ENCODE peak calls at places on chromosome 18, in eight cellular contexts. P is CD8-positive, alpha-beta memory T cell; F is naive thymus-derived CD4-positive, alpha-beta T cell; Z is PC-9; I is aorta; S is CD4-positive, alpha-beta T cell; X is esophagus squamous epithelium; A is adipocyte. D is an unnamed sample. For H3K27me3 and H3K9me3, the result is how much of the 10 kb centered on the place peaks cover.

GRCh38 chr18:65955747-65956146 is 204.9 kb downstream of the CDH7 start:
- DNase-seq in P (no peak), F (no peak), Z (no peak), I (no peak), S (no peak), X (no peak), A (no peak), D (no peak)

GRCh38 chr18:44951748-44952147 is 271.1 kb downstream of the SETBP1 start:
- DNase-seq in P (no peak), F (no peak), Z (no peak), I (no peak), S (no peak), X (no peak), A (no peak), D (no peak)

GRCh38 chr18:51461956-51462355 is 264.5 kb upstream of the MEX3C start:
- DNase-seq in P (no peak), F (no peak), Z (no peak), I (no peak), S (no peak), X (no peak), A (no peak), D (no peak)

GRCh38 chr18:12694032-12694431 is 8.5 kb downstream of the CEP76 start:
- DNase-seq in P (no peak), F (no peak), Z (peak), I (no peak), S (no peak), X (no peak), A (peak), D (no peak)

GRCh38 chr18:61988100-61988499 is 95.3 kb upstream of the RNF152 start:
- DNase-seq in P (no peak), F (no peak), Z (no peak), I (no peak), S (no peak), X (no peak), A (no peak), D (no peak)

GRCh38 chr18:48945953-48946217 is 4.9 kb downstream of the SMAD7 start:
- DNase-seq in P (no peak), F (no peak), Z (no peak), I (no peak), S (no peak), X (no peak), A (no peak), D (no peak)

GRCh38 chr18:12976305-12976704 is 14.9 kb upstream of the CEP192 start:
- DNase-seq in P (no peak), F (no peak), Z (no peak), I (no peak), S (no peak), X (no peak), A (no peak), D (no peak)

GRCh38 chr18:5058768-5059539 is 138.1 kb downstream of the AKAIN1 start:
- DNase-seq in P (peak), F (no peak), Z (no peak), I (no peak), S (peak), X (no peak), A (no peak), D (peak)

GRCh38 chr18:63199743-63200241 is 119.8 kb downstream of the BCL2 start:
- DNase-seq in P (peak), F (no peak), Z (no peak), I (no peak), S (peak), X (no peak), A (no peak), D (peak)

GRCh38 chr18:76979906-76980305 is 152.7 kb downstream of the MBP start:
- DNase-seq in P (no peak), F (no peak), Z (no peak), I (no peak), S (no peak), X (no peak), A (no peak), D (no peak)

GRCh38 chr18:45557779-45558178 is 57.5 kb upstream of the SLC14A2 start:
- DNase-seq in P (no peak), F (no peak), Z (no peak), I (no peak), S (no peak), X (no peak), A (no peak), D (no peak)

GRCh38 chr18:70029163-70029562 is 81.5 kb upstream of the CD226 start:
- DNase-seq in P (no peak), F (no peak), Z (no peak), I (no peak), S (no peak), X (no peak), A (no peak), D (no peak)

GRCh38 chr18:50279752-50280151 is 1.6 kb downstream of the MBD1 start:
- DNase-seq in P (no peak), F (no peak), Z (no peak), I (no peak), S (no peak), X (no peak), A (no peak), D (no peak)

GRCh38 chr18:30487962-30488361 is 554.6 kb downstream of the DSC3 start:
- DNase-seq in P (no peak), F (no peak), Z (no peak), I (no peak), S (no peak), X (no peak), A (no peak), D (no peak)

GRCh38 chr18:58211510-58211909 is 167.5 kb downstream of the NEDD4L start:
- DNase-seq in P (no peak), F (no peak), Z (no peak), I (no peak), S (no peak), X (no peak), A (no peak), D (no peak)

GRCh38 chr18:62183578-62184195 is 3.2 kb downstream of the PIGN start:
- DNase-seq in P (peak), F (no peak), Z (peak), I (no peak), S (peak), X (no peak), A (peak), D (peak)

GRCh38 chr18:67733094-67733493 is 216.6 kb upstream of the DSEL start:
- DNase-seq in P (no peak), F (no peak), Z (no peak), I (no peak), S (no peak), X (no peak), A (peak), D (no peak)

GRCh38 chr18:10141559-10141958 is 227.7 kb downstream of the VAPA start:
- DNase-seq in P (no peak), F (no peak), Z (no peak), I (no peak), S (no peak), X (no peak), A (no peak), D (no peak)

GRCh38 chr18:35444636-35445035 is 53.1 kb downstream of the INO80C start:
- DNase-seq in P (no peak), F (no peak), Z (no peak), I (no peak), S (no peak), X (no peak), A (no peak), D (no peak)

GRCh38 chr18:33673689-33674088 is 95.7 kb downstream of the ASXL3 start:
- DNase-seq in P (no peak), F (no peak), Z (no peak), I (no peak), S (no peak), X (no peak), A (no peak), D (no peak)
- H3K27me3 ChIP-seq in P (under half), F (under half), Z (under half), I (under half), S (under half), X (under half), A (under half), D (under half)

GRCh38 chr18:2531751-2532150 is 39.6 kb downstream of the METTL4 start:
- DNase-seq in P (no peak), F (no peak), Z (no peak), I (no peak), S (no peak), X (no peak), A (no peak), D (no peak)

GRCh38 chr18:2526320-2526719 is 45.0 kb downstream of the METTL4 start:
- DNase-seq in P (no peak), F (no peak), Z (no peak), I (no peak), S (no peak), X (no peak), A (no peak), D (no peak)

GRCh38 chr18:2532797-2533196 is 38.5 kb downstream of the METTL4 start:
- DNase-seq in P (no peak), F (no peak), Z (no peak), I (no peak), S (no peak), X (no peak), A (no peak), D (no peak)

GRCh38 chr18:2534906-2535305 is 36.4 kb downstream of the METTL4 start:
- DNase-seq in P (no peak), F (no peak), Z (no peak), I (no peak), S (no peak), X (no peak), A (no peak), D (no peak)

DNA sequence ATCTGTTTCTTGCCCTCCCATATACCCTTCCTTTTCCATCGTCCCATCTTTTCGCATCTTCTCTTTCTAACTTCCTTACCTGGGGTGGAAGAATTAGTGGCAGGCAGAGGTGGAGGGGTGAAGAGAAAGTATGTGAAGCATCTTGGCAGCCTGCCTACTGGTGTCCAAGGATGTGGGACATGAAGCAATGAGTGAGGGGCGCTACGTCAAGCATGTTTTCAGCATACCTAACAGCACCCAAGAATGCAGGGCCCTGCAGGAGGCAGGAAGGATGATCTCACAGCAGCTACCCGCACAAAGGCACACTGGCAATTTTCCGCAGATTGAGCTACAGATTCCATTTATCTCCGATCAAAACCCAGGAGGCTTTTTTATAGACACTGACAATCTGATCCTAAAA is 42.2 kb downstream of the METTL4 start:
- DNase-seq in P (no peak), F (no peak), Z (peak), I (no peak), S (no peak), X (no peak), A (no peak), D (no peak)
- H3K9me3 ChIP-seq in P (under half), F (under half), Z (under half), I (under half), S (under half), X (under half), A (under half), D (under half)

DNA sequence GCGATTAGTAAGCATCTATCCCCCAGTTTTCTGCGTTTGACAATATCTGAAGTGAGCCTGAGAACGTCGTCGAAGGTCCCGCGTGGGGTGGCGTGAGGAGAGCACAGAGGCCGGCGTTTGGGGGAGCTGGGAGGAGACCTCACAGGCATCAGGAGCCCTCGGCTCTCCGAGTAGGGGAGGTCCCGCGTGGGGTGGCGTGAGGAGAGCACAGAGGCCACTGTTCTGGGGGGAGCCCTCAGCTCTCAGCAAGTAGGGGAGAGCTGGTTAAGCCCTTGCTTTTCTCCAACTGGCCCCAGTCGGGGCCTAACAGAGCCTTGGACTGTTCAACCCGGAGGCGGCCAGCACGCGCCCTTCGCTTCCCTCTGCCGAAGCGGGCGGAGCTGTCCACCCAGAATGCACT is 134.3 kb downstream of the NFATC1 start:
- DNase-seq in P (peak), F (no peak), Z (no peak), I (peak), S (no peak), X (no peak), A (no peak), D (no peak)
- H3K27me3 ChIP-seq in P (under half), F (under half), Z (half or more), I (under half), S (under half), X (half or more), A (under half), D (under half)

GRCh38 chr18:75351409-75351808 is 76.1 kb downstream of the SMIM21 start:
- DNase-seq in P (no peak), F (no peak), Z (no peak), I (no peak), S (no peak), X (no peak), A (no peak), D (no peak)
- H3K9me3 ChIP-seq in P (under half), F (under half), Z (under half), I (under half), S (under half), X (under half), A (under half), D (under half)

DNA sequence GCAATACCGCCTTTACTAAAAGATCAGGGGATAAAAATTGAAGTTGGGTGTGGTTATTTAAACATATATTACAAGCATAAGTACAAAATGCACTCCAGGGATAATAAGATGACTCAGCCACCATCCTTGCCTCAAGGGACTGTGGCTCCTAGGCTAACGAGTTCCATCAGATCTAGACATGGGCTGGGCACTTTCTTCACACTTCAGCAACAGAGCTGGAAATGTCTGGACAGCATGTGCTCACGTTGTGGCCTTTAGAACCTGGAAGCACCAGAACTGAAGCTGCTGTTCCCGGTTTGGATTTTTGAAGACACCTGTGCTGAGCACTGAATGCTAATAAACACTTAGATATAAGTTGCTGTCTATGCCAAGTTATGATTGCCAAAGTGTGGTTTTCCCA is 384.2 kb upstream of the SALL3 start:
- DNase-seq in P (no peak), F (no peak), Z (no peak), I (no peak), S (no peak), X (no peak), A (no peak), D (no peak)
- H3K27me3 ChIP-seq in P (under half), F (under half), Z (under half), I (under half), S (under half), X (under half), A (under half), D (under half)

DNA sequence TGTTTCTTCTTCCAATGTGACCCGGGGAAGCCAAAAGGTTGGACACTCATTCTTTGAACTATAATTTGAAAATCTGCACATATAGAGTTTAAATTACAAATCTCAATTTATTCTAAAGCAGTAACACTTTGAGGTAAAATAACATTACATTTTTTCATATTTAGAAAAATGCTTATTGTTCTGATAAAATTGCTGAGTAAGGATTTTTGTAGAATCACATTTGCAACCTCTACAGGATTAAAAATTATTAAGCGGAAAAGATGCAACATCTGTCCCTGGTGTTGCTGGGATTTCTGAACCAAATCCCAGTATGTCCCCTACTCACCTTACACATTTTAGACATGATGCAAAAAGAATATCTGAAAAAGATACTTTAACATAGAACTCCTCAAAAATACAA is 10.1 kb downstream of the ZNF519 start:
- DNase-seq in P (no peak), F (no peak), Z (no peak), I (no peak), S (no peak), X (no peak), A (no peak), D (no peak)
- H3K9me3 ChIP-seq in P (under half), F (under half), Z (under half), I (under half), S (under half), X (under half), A (under half), D (under half)

GRCh38 chr18:37554399-37554787 is 11.2 kb downstream of the CELF4 start:
- DNase-seq in P (no peak), F (no peak), Z (no peak), I (peak), S (no peak), X (no peak), A (no peak), D (no peak)
- H3K27me3 ChIP-seq in P (under half), F (under half), Z (under half), I (under half), S (under half), X (half or more), A (half or more), D (under half)

GRCh38 chr18:73594749-73595148 is 552.9 kb downstream of the FBXO15 start:
- DNase-seq in P (no peak), F (no peak), Z (no peak), I (no peak), S (no peak), X (no peak), A (no peak), D (no peak)
- H3K9me3 ChIP-seq in P (under half), F (under half), Z (under half), I (under half), S (under half), X (under half), A (under half), D (under half)

DNA sequence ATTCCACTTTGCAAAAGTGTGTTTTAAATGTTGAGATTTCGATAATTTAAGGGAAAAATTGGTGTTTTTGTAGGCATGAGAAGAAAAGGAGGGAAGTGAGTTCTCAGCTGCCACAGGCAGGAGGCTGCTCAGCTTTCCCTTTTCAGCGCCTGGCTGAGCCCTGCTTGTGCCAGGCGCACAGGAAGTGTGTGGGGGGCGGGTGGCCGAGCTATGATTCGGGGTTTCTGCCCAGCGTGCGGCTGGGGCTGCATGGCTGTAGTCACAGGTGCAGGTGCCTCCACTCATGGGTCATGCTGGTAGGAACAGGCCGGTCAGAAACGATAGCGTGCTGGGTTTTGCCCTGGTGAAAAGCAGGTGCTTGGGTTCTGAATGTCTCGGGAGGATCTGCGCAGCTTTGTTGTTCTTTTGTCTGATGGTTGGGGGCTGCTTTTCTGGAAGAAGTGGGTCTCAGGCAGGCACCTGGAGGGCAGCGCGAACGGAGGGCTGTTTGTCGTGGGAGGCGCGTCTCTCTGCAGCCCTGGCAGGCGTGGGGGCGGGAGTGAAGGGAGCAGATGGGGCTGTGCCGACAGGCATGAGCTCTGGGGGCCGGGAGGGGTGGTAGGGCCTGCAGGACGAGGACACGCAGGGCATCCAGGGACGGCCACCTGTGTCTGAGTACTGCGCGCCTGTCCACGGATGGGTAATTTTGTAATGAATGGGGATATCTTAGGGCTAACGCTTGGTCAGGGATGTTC is 2.0 kb downstream of the KCNG2 start:
- DNase-seq in P (peak), F (no peak), Z (no peak), I (peak), S (no peak), X (no peak), A (no peak), D (no peak)
- H3K27me3 ChIP-seq in P (under half), F (under half), Z (under half), I (under half), S (under half), X (half or more), A (half or more), D (under half)

GRCh38 chr18:6257950-6258349 is 156.8 kb downstream of the L3MBTL4 start:
- DNase-seq in P (no peak), F (no peak), Z (no peak), I (no peak), S (no peak), X (no peak), A (no peak), D (no peak)
- H3K9me3 ChIP-seq in P (under half), F (under half), Z (under half), I (under half), S (under half), X (under half), A (under half), D (under half)

D was measured in CD4-positive, alpha-beta memory T cell.